ENCODE peak calls at places on chromosomes 11 and 22, in ten cellular contexts. W is cardiac muscle cell; J is C1 segment of cervical spinal cord; T is midbrain; V is kidney; C is cardiac fibroblast; P is stimulated activated naive B cell treated with anti-CD40 and anti-IgM and Interleukin-4, amounts not matched to agents 10 μg/mL and 1 μg/mL and 100 μg/mL, for 72 hours; M is fibroblast of villous mesenchyme; A is NCI-H345; O is H7. R is an unnamed sample.

GRCh38 chr22:36383110-36383581 is 4.6 kb downstream of the MYH9 start:
- DNase-seq in W (no peak), J (no peak), T (no peak), V (no peak), C (peak; percentile 92), P (peak; percentile 47), M (peak; percentile 94), A (no peak), O (no peak), R (no peak)

GRCh38 chr11:72041364-72042058 is 38.8 kb downstream of the NUMA1 start:
- DNase-seq in W (peak; percentile 59), J (no peak), T (peak; percentile 83), V (peak; percentile 89), C (peak; percentile 67), P (no peak), M (peak; percentile 88), A (peak; percentile 78), O (peak; percentile 71), R (peak; percentile 52)

GRCh38 chr22:23840026-23840425 is 1.2 kb upstream of the DERL3 start:
- DNase-seq in W (no peak), J (no peak), T (no peak), V (no peak), C (no peak), P (no peak), M (no peak), A (no peak), O (no peak), R (no peak)

GRCh38 chr11:113862430-113862829 is 12.9 kb downstream of the USP28 start:
- DNase-seq in W (no peak), J (no peak), T (no peak), V (no peak), C (peak; percentile 66), P (no peak), M (peak; percentile 22), A (peak; percentile 59), O (peak; percentile 45), R (peak; percentile 67)

GRCh38 chr11:127003260-127003981 is 2.9 kb upstream of the KIRREL3 start:
- DNase-seq in W (peak; percentile 78), J (no peak), T (peak; percentile 61), V (peak; percentile 70), C (no peak), P (no peak), M (no peak), A (peak; percentile 83), O (peak; percentile 95), R (peak; percentile 91)

GRCh38 chr11:2812371-2812991 is 73.1 kb downstream of the CDKN1C start:
- DNase-seq in W (peak; percentile 28), J (no peak), T (no peak), V (peak; percentile 94), C (no peak), P (no peak), M (peak; percentile 49), A (no peak), O (peak; percentile 85), R (no peak)

GRCh38 chr11:110968348-110969062 is 256.3 kb upstream of the ARHGAP20 start:
- DNase-seq in W (no peak), J (no peak), T (no peak), V (no peak), C (peak; percentile 66), P (peak; percentile 20), M (peak; percentile 47), A (no peak), O (no peak), R (no peak)

GRCh38 chr22:48404004-48404403 is 1423.7 kb downstream of the BRD1 start:
- DNase-seq in W (no peak), J (no peak), T (no peak), V (no peak), C (no peak), P (no peak), M (no peak), A (no peak), O (no peak), R (no peak)

GRCh38 chr22:21797444-21798221 is 62.0 kb upstream of the YPEL1 start:
- DNase-seq in W (peak; percentile 54), J (no peak), T (no peak), V (no peak), C (peak; percentile 80), P (no peak), M (no peak), A (no peak), O (no peak), R (no peak)

GRCh38 chr11:110379261-110379660 is 50.5 kb upstream of the FDX1 start:
- DNase-seq in W (no peak), J (no peak), T (no peak), V (no peak), C (no peak), P (no peak), M (no peak), A (no peak), O (no peak), R (no peak)

GRCh38 chr11:2517016-2517385 is 72.2 kb downstream of the KCNQ1 start:
- DNase-seq in W (no peak), J (no peak), T (no peak), V (peak; percentile 43), C (no peak), P (no peak), M (no peak), A (no peak), O (peak; percentile 49), R (no peak)

GRCh38 chr11:34288482-34288881 is 69.3 kb downstream of the ABTB2 start:
- DNase-seq in W (peak; percentile 59), J (no peak), T (no peak), V (no peak), C (no peak), P (no peak), M (no peak), A (no peak), O (no peak), R (no peak)

GRCh38 chr11:13238879-13239514 is 38.6 kb upstream of the BMAL1 start:
- DNase-seq in W (peak; percentile 78), J (no peak), T (peak; percentile 2), V (no peak), C (peak; percentile 66), P (peak; percentile 4), M (peak; percentile 54), A (no peak), O (peak; percentile 26), R (peak; percentile 86)

GRCh38 chr22:27879923-27880322 is 39.1 kb downstream of the PITPNB start:
- DNase-seq in W (peak; percentile 54), J (no peak), T (peak; percentile 31), V (no peak), C (peak; percentile 68), P (no peak), M (no peak), A (no peak), O (peak; percentile 49), R (peak; percentile 79)

GRCh38 chr11:102886999-102887398 is 12.2 kb upstream of the MMP12 start:
- DNase-seq in W (no peak), J (no peak), T (no peak), V (no peak), C (peak; percentile 32), P (no peak), M (peak; percentile 7), A (no peak), O (no peak), R (no peak)

GRCh38 chr11:35354644-35355043 is 64.7 kb downstream of the SLC1A2 start:
- DNase-seq in W (no peak), J (no peak), T (no peak), V (no peak), C (peak; percentile 71), P (no peak), M (no peak), A (no peak), O (no peak), R (no peak)

GRCh38 chr11:126485021-126485781 is 129.7 kb downstream of the ST3GAL4 start:
- DNase-seq in W (no peak), J (no peak), T (no peak), V (no peak), C (peak; percentile 27), P (peak; percentile 49), M (peak; percentile 22), A (no peak), O (no peak), R (no peak)

GRCh38 chr11:45280449-45280848 is 5.7 kb downstream of the SYT13 start:
- DNase-seq in W (no peak), J (no peak), T (no peak), V (no peak), C (peak; percentile 70), P (no peak), M (no peak), A (peak; percentile 94), O (no peak), R (no peak)

GRCh38 chr11:128688031-128688713 is 5.7 kb upstream of the FLI1 start:
- DNase-seq in W (no peak), J (no peak), T (no peak), V (peak; percentile 67), C (no peak), P (no peak), M (no peak), A (no peak), O (peak; percentile 60), R (peak; percentile 35)

GRCh38 chr11:67238894-67239794 is 27.1 kb upstream of the GRK2 start:
- DNase-seq in W (peak; percentile 79), J (no peak), T (peak; percentile 67), V (no peak), C (peak; percentile 27), P (no peak), M (peak; percentile 30), A (no peak), O (peak; percentile 46), R (no peak)

GRCh38 chr11:2772544-2773031 is 72.8 kb upstream of the KCNQ1OT1 start:
- DNase-seq in W (no peak), J (no peak), T (no peak), V (no peak), C (peak; percentile 38), P (no peak), M (peak; percentile 46), A (no peak), O (no peak), R (no peak)

GRCh38 chr11:125494601-125494986 is 1.5 kb downstream of the FEZ1 start:
- DNase-seq in W (no peak), J (no peak), T (peak; percentile 61), V (no peak), C (no peak), P (no peak), M (no peak), A (no peak), O (peak; percentile 46), R (no peak)

GRCh38 chr22:24554316-24555159 is at the start of gene GUCD1:
- DNase-seq in W (peak; percentile 31), J (no peak), T (no peak), V (no peak), C (peak; percentile 41), P (peak; percentile 23), M (peak; percentile 64), A (no peak), O (peak; percentile 61), R (peak; percentile 39)

GRCh38 chr11:78196661-78197091 is 8.0 kb downstream of the USP35 start:
- DNase-seq in W (no peak), J (no peak), T (no peak), V (no peak), C (no peak), P (no peak), M (no peak), A (no peak), O (peak; percentile 46), R (no peak)

GRCh38 chr22:20511578-20512259 is 4.3 kb downstream of the MED15 start:
- DNase-seq in W (no peak), J (no peak), T (no peak), V (no peak), C (no peak), P (no peak), M (no peak), A (no peak), O (no peak), R (no peak)

GRCh38 chr11:33633251-33634003 is 67.2 kb downstream of the C11orf91 start:
- DNase-seq in W (no peak), J (no peak), T (no peak), V (no peak), C (peak; percentile 93), P (no peak), M (peak; percentile 45), A (peak; percentile 94), O (peak; percentile 61), R (peak; percentile 30)

GRCh38 chr11:122253541-122254317 is 137.7 kb upstream of the BLID start:
- DNase-seq in W (no peak), J (no peak), T (peak; percentile 21), V (no peak), C (peak; percentile 17), P (no peak), M (peak; percentile 28), A (no peak), O (no peak), R (peak; percentile 30)

GRCh38 chr11:64799256-64799924 is 3.6 kb downstream of the MAP4K2 start:
- DNase-seq in W (no peak), J (no peak), T (no peak), V (peak; percentile 62), C (no peak), P (peak; percentile 46), M (no peak), A (peak; percentile 24), O (peak; percentile 32), R (no peak)